ENCODE peak calls at places on chromosomes 5 and 9, in seven cellular contexts. T is PC-3, Q is psoas muscle, L is T-helper 1 cell, M is GM06990, H is Peyer's patch, Z is gastrocnemius medialis. F is an unnamed sample.

GRCh38 chr5:113177225-113177624 is 200.6 kb downstream of the DCP2 start:
- DNase-seq in H (no peak), L (no peak), T (no peak), M (no peak), Z (no peak), Q (no peak), F (no peak)

GRCh38 chr5:43802119-43802518 is 199.1 kb downstream of the NNT start:
- DNase-seq in Z (no peak), H (no peak), T (no peak), M (no peak), L (no peak), Q (no peak), F (no peak)

GRCh38 chr5:442335-443238 is at the start of gene EXOC3:
- DNase-seq in Q (peak), H (peak), T (peak), L (peak), M (peak), Z (peak), F (peak)

GRCh38 chr5:93580387-93581100 is 475 bp downstream of the NR2F1-AS1 start:
- DNase-seq in T (no peak), Q (no peak), M (no peak), Z (no peak), H (no peak), L (no peak), F (peak)

GRCh38 chr9:107685901-107686300 is 196.3 kb upstream of the KLF4 start:
- DNase-seq in H (no peak), Z (peak), T (no peak), M (no peak), L (no peak), Q (no peak), F (no peak)

GRCh38 chr9:20579544-20580309 is 42.6 kb downstream of the MLLT3 start:
- DNase-seq in H (no peak), M (no peak), L (no peak), Q (no peak), Z (no peak), T (no peak), F (no peak)

GRCh38 chr5:71533614-71534013 is 53.5 kb upstream of the MCCC2 start:
- DNase-seq in H (no peak), T (peak), Z (no peak), L (peak), Q (no peak), M (no peak), F (peak)

GRCh38 chr5:181200816-181201215 is 4.2 kb downstream of the TRIM7 start:
- DNase-seq in M (no peak), L (no peak), Z (no peak), H (no peak), T (no peak), Q (no peak), F (no peak)

GRCh38 chr9:93204470-93205043 is 20.6 kb downstream of the WNK2 start:
- DNase-seq in T (no peak), Q (no peak), H (no peak), M (no peak), Z (no peak), L (no peak), F (no peak)

GRCh38 chr9:34143116-34143515 is 16.6 kb upstream of the DCAF12 start:
- DNase-seq in T (no peak), H (no peak), M (no peak), Q (no peak), L (no peak), Z (no peak), F (no peak)

GRCh38 chr5:140671472-140672210 is 1.7 kb downstream of the DND1 start:
- DNase-seq in T (no peak), Q (no peak), Z (no peak), L (no peak), H (no peak), M (no peak), F (no peak)

GRCh38 chr5:149766460-149767277 is 36.6 kb downstream of the PPARGC1B start:
- DNase-seq in L (no peak), M (no peak), H (no peak), Z (no peak), T (no peak), Q (no peak), F (no peak)

GRCh38 chr5:43295202-43295601 is 18.0 kb downstream of the HMGCS1 start:
- DNase-seq in H (no peak), Z (no peak), M (no peak), Q (no peak), T (no peak), L (no peak), F (no peak)

GRCh38 chr5:147245381-147246055 is 10.7 kb downstream of the STK32A start:
- DNase-seq in Z (no peak), M (no peak), H (no peak), T (peak), Q (no peak), L (no peak), F (no peak)

GRCh38 chr9:134545213-134546211 is 96.1 kb upstream of the COL5A1 start:
- DNase-seq in L (no peak), M (no peak), H (no peak), Z (no peak), T (no peak), Q (no peak), F (no peak)

GRCh38 chr9:111975709-111976108 is 79.1 kb downstream of the UGCG start:
- DNase-seq in H (peak), Z (no peak), T (peak), M (peak), L (peak), Q (no peak), F (no peak)

GRCh38 chr9:686381-686813 is 155.1 kb upstream of the DMRT1 start:
- DNase-seq in M (no peak), H (no peak), T (peak), L (no peak), Z (no peak), Q (no peak), F (no peak)

GRCh38 chr5:31133488-31133887 is 60.0 kb upstream of the CDH6 start:
- DNase-seq in Z (no peak), H (no peak), T (peak), M (no peak), Q (no peak), L (no peak), F (no peak)

GRCh38 chr5:124873189-124873588 is 126.8 kb upstream of the ZNF608 start:
- DNase-seq in T (no peak), H (no peak), M (no peak), Z (no peak), L (no peak), Q (no peak), F (no peak)

GRCh38 chr9:89538874-89539273 is 41.0 kb upstream of the SEMA4D start:
- DNase-seq in L (no peak), T (no peak), Z (no peak), H (no peak), M (no peak), Q (no peak), F (no peak)

GRCh38 chr9:94864183-94864582 is 137.7 kb downstream of the AOPEP start:
- DNase-seq in Q (no peak), M (no peak), Z (no peak), T (no peak), H (no peak), L (no peak), F (no peak)

GRCh38 chr5:113027431-113027830 is 50.8 kb downstream of the DCP2 start:
- DNase-seq in Q (no peak), Z (no peak), L (no peak), H (no peak), M (no peak), T (no peak), F (no peak)

GRCh38 chr5:38913714-38914113 is 67.9 kb downstream of the OSMR start:
- DNase-seq in T (no peak), M (no peak), Z (no peak), L (no peak), Q (no peak), H (no peak), F (no peak)

GRCh38 chr5:147369742-147370374 is 135.0 kb downstream of the STK32A start:
- DNase-seq in T (peak), M (no peak), L (no peak), H (no peak), Z (no peak), Q (no peak), F (peak)

GRCh38 chr9:35538361-35539234 is 48.7 kb downstream of the RUSC2 start:
- DNase-seq in M (no peak), H (no peak), Q (peak), T (no peak), L (no peak), Z (no peak), F (no peak)

GRCh38 chr5:95884021-95884333 is 61.5 kb upstream of the GLRX start:
- DNase-seq in M (no peak), H (no peak), Z (no peak), T (peak), Q (no peak), L (no peak), F (no peak)